ENCODE peak calls at places on chromosomes 7 and 10, in seven cellular contexts. O, C, V, I, A, B and U are unnamed samples.

GRCh38 chr10:16910795-16911164 is 93.6 kb upstream of the RSU1 start:
- DNase-seq in O (no peak), C (no peak), V (no peak), I (no peak), A (no peak), B (peak), U (no peak)

GRCh38 chr7:341841-342638 is 52.1 kb downstream of the FOXL3 start:
- DNase-seq in O (no peak), C (no peak), V (peak), I (peak), A (no peak), B (no peak), U (peak)

GRCh38 chr10:37895674-37896073 is 38.3 kb upstream of the ZNF248 start:
- DNase-seq in O (no peak), C (no peak), V (no peak), I (no peak), A (no peak), B (no peak), U (no peak)

GRCh38 chr7:38318803-38319416 is 45.5 kb upstream of the TARP start:
- DNase-seq in O (peak), C (peak), V (peak), I (peak), A (peak), B (peak), U (peak)

GRCh38 chr7:112427984-112428383 is 22.3 kb upstream of the IFRD1 start:
- DNase-seq in O (no peak), C (no peak), V (no peak), I (no peak), A (no peak), B (no peak), U (no peak)

GRCh38 chr7:158573310-158573709 is 14.3 kb downstream of the PTPRN2 start:
- DNase-seq in O (no peak), C (no peak), V (no peak), I (no peak), A (no peak), B (no peak), U (no peak)

GRCh38 chr7:22420008-22420407 is 63.1 kb upstream of the RAPGEF5 start:
- DNase-seq in O (no peak), C (no peak), V (no peak), I (peak), A (no peak), B (no peak), U (no peak)

GRCh38 chr10:58393317-58393716 is 8.1 kb downstream of the TFAM start:
- DNase-seq in O (no peak), C (no peak), V (peak), I (no peak), A (no peak), B (peak), U (no peak)

GRCh38 chr10:129784286-129784685 is 179.8 kb downstream of the EBF3 start:
- DNase-seq in O (no peak), C (no peak), V (no peak), I (no peak), A (no peak), B (no peak), U (no peak)

GRCh38 chr7:133978502-133979295 is 148.4 kb upstream of the LRGUK start:
- DNase-seq in O (no peak), C (peak), V (no peak), I (no peak), A (no peak), B (peak), U (no peak)

GRCh38 chr7:30831227-30831626 is 60.0 kb downstream of the MINDY4 start:
- DNase-seq in O (no peak), C (no peak), V (peak), I (no peak), A (peak), B (no peak), U (no peak)
- H3K4me2 ChIP-seq in O (no peak), C (no peak), V (no peak), I (no peak), A (no peak), B (no peak), U (no peak)

GRCh38 chr7:99404235-99404976 is 4.0 kb downstream of the PDAP1 start:
- DNase-seq in O (no peak), C (no peak), V (no peak), I (no peak), A (peak), B (no peak), U (no peak)

GRCh38 chr7:99402854-99403253 is 5.5 kb downstream of the PDAP1 start:
- DNase-seq in O (no peak), C (no peak), V (no peak), I (no peak), A (no peak), B (no peak), U (no peak)

GRCh38 chr7:99406557-99406956 is 1.8 kb downstream of the PDAP1 start:
- DNase-seq in O (no peak), C (no peak), V (no peak), I (no peak), A (no peak), B (no peak), U (no peak)

GRCh38 chr7:99403764-99404163 is 4.6 kb downstream of the PDAP1 start:
- DNase-seq in O (no peak), C (no peak), V (no peak), I (no peak), A (no peak), B (no peak), U (no peak)

GRCh38 chr7:99404977-99405320 is 3.4 kb downstream of the PDAP1 start:
- DNase-seq in O (no peak), C (no peak), V (no peak), I (no peak), A (no peak), B (no peak), U (no peak)
- H3K4me2 ChIP-seq in O (no peak), C (no peak), V (no peak), I (no peak), A (no peak), B (no peak), U (no peak)

DNA sequence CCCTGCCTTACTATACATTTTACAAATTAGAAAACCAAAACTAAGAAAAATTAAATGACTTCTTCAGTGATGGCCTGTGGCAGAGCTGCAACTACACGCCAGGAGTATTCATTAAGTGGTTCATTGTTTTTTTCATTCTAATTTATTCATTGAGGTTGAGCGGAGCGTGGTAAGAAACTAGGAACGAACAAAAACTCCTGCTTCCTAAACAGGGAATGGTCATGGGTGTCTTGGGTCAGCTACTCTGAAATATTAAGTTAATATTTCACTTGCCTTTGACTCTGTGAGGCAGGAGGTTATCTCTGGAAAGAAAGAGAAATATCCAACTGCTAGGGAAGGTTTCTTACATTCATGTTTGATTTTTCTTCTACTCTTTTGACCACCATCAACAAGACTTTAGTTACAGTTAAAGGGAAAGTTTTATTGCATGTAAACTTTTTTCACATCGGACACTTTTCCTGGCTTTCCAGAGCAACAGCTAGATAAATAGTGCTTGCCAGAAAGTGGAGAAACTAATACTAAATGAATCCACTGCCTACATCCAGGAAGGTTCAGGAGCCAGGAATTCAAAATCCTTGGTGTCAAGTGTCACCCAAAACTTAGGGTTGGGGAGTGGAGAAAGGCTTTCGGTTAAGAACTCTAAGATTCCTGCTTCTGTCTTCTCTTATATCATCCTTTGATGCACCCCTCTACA is 892 bp upstream of the GNG11 start:
- DNase-seq in O (no peak), C (peak), V (no peak), I (no peak), A (no peak), B (peak), U (no peak)
- H3K4me2 ChIP-seq in O (no peak), C (peak), V (peak), I (no peak), A (peak), B (peak), U (peak)

GRCh38 chr7:97818066-97818663 is 54.0 kb downstream of the ASNS start:
- DNase-seq in O (no peak), C (no peak), V (no peak), I (no peak), A (no peak), B (no peak), U (no peak)

GRCh38 chr7:97819161-97819560 is 53.0 kb downstream of the ASNS start:
- DNase-seq in O (peak), C (peak), V (peak), I (peak), A (no peak), B (no peak), U (no peak)
- H3K4me2 ChIP-seq in O (no peak), C (no peak), V (no peak), I (no peak), A (no peak), B (no peak), U (no peak)